ENCODE peak calls at places on chromosomes 13 and 19, in nine cellular contexts. G is NCI-H2107; U is AG04450; N is osteoblast; H is effector memory CD4-positive, alpha-beta T cell; M is activated T-cell treated with anti-CD3 and anti-CD28 coated beads for 1 hour; L is left ventricle myocardium superior; A is activated naive CD8-positive, alpha-beta T cell treated with anti-CD3 and anti-CD28 coated beads for 36 hours; Y is Caki2. E is an unnamed sample.

GRCh38 chr13:62678039-62678438 is 1262.4 kb upstream of the PCDH20 start:
- DNase-seq in G (no peak), U (no peak), N (no peak), H (no peak), M (no peak), L (no peak), A (no peak), Y (no peak), E (no peak)

GRCh38 chr19:32691952-32692726 is 518 bp downstream of the NUDT19 start:
- DNase-seq in G (no peak), U (no peak), N (peak; percentile 93), H (peak; percentile 28), M (peak; percentile 37), L (peak; percentile 81), A (peak; percentile 67), Y (peak; percentile 76), E (peak; percentile 70)

GRCh38 chr13:26964278-26965057 is 203.9 kb upstream of the GPR12 start:
- DNase-seq in G (peak; percentile 41), U (no peak), N (peak; percentile 85), H (no peak), M (no peak), L (peak; percentile 45), A (no peak), Y (peak; percentile 13), E (no peak)

GRCh38 chr13:38417727-38418126 is 68.1 kb downstream of the UFM1 start:
- DNase-seq in G (no peak), U (no peak), N (no peak), H (no peak), M (no peak), L (no peak), A (peak; percentile 2), Y (no peak), E (no peak)

GRCh38 chr19:16153582-16154336 is 10.3 kb downstream of the HSH2D start:
- DNase-seq in G (no peak), U (no peak), N (no peak), H (no peak), M (no peak), L (no peak), A (no peak), Y (peak; percentile 71), E (no peak)

GRCh38 chr13:45341799-45342584 is 1.0 kb upstream of the TPT1 start:
- DNase-seq in G (no peak), U (no peak), N (no peak), H (no peak), M (no peak), L (peak; percentile 38), A (no peak), Y (peak; percentile 83), E (no peak)

GRCh38 chr19:46571495-46571894 is 29.6 kb upstream of the CALM3 start:
- DNase-seq in G (no peak), U (no peak), N (peak; percentile 86), H (no peak), M (no peak), L (no peak), A (peak; percentile 18), Y (peak; percentile 31), E (peak; percentile 29)

GRCh38 chr13:25249001-25249543 is 38.2 kb downstream of the MTMR6 start:
- DNase-seq in G (no peak), U (no peak), N (no peak), H (no peak), M (no peak), L (no peak), A (no peak), Y (peak; percentile 30), E (peak; percentile 41)

GRCh38 chr13:66069570-66069969 is 1160.6 kb downstream of the PCDH9 start:
- DNase-seq in G (no peak), U (no peak), N (no peak), H (no peak), M (no peak), L (no peak), A (no peak), Y (no peak), E (peak; percentile 56)

GRCh38 chr19:41299046-41299754 is 10.8 kb upstream of the CCDC97 start:
- DNase-seq in G (no peak), U (no peak), N (no peak), H (no peak), M (no peak), L (no peak), A (no peak), Y (no peak), E (no peak)

GRCh38 chr19:11191273-11191755 is 6.0 kb downstream of the KANK2 start:
- DNase-seq in G (no peak), U (no peak), N (peak; percentile 99), H (no peak), M (no peak), L (peak; percentile 87), A (no peak), Y (peak; percentile 80), E (peak; percentile 85)

GRCh38 chr19:5990289-5990797 is 12.4 kb upstream of the RANBP3 start:
- DNase-seq in G (no peak), U (no peak), N (peak; percentile 90), H (no peak), M (no peak), L (no peak), A (no peak), Y (peak; percentile 40), E (no peak)

GRCh38 chr19:24166055-24166454 is 79.1 kb downstream of the ZNF254 start:
- DNase-seq in G (no peak), U (no peak), N (no peak), H (no peak), M (no peak), L (no peak), A (no peak), Y (no peak), E (peak; percentile 20)

GRCh38 chr19:48135411-48135810 is 24.8 kb upstream of the PLA2G4C start:
- DNase-seq in G (no peak), U (no peak), N (no peak), H (no peak), M (no peak), L (no peak), A (peak; percentile 18), Y (peak; percentile 42), E (peak; percentile 25)

GRCh38 chr19:6056801-6057650 is 53.3 kb downstream of the RFX2 start:
- DNase-seq in G (no peak), U (peak; percentile 65), N (peak; percentile 96), H (no peak), M (no peak), L (peak; percentile 75), A (no peak), Y (peak; percentile 92), E (peak; percentile 94)

GRCh38 chr13:31765441-31765840 is 26.1 kb downstream of the RXFP2 start:
- DNase-seq in G (no peak), U (peak; percentile 55), N (no peak), H (no peak), M (no peak), L (no peak), A (no peak), Y (no peak), E (peak; percentile 89)

GRCh38 chr19:23409392-23410048 is 14.2 kb upstream of the ZNF91 start:
- DNase-seq in G (no peak), U (no peak), N (no peak), H (no peak), M (no peak), L (no peak), A (no peak), Y (no peak), E (no peak)

GRCh38 chr19:28393574-28394336 is 819.2 kb downstream of the UQCRFS1 start:
- DNase-seq in G (no peak), U (no peak), N (no peak), H (no peak), M (no peak), L (no peak), A (no peak), Y (no peak), E (no peak)

GRCh38 chr13:25963681-25964080 is 88.1 kb downstream of the SHISA2 start:
- DNase-seq in G (no peak), U (no peak), N (no peak), H (no peak), M (no peak), L (no peak), A (no peak), Y (no peak), E (peak; percentile 22)

GRCh38 chr13:48233886-48234488 is 981 bp downstream of the ITM2B start:
- DNase-seq in G (no peak), U (no peak), N (peak; percentile 53), H (no peak), M (no peak), L (no peak), A (no peak), Y (no peak), E (no peak)

GRCh38 chr19:48490980-48491792 is 20.4 kb downstream of the LMTK3 start:
- DNase-seq in G (peak; percentile 48), U (no peak), N (peak; percentile 92), H (peak; percentile 49), M (peak; percentile 55), L (no peak), A (peak; percentile 60), Y (no peak), E (peak; percentile 39)

GRCh38 chr13:96982672-96983071 is 11.6 kb downstream of the OXGR1 start:
- DNase-seq in G (no peak), U (no peak), N (no peak), H (no peak), M (no peak), L (no peak), A (no peak), Y (no peak), E (no peak)

GRCh38 chr19:11530432-11530831 is 1.5 kb upstream of the ECSIT start:
- DNase-seq in G (peak; percentile 52), U (peak; percentile 41), N (peak; percentile 89), H (no peak), M (no peak), L (peak; percentile 83), A (peak; percentile 63), Y (peak; percentile 95), E (peak; percentile 92)

GRCh38 chr13:41802033-41802683 is 158.8 kb downstream of the VWA8 start:
- DNase-seq in G (no peak), U (no peak), N (no peak), H (no peak), M (no peak), L (no peak), A (no peak), Y (no peak), E (no peak)

GRCh38 chr19:3068071-3068470 is 5.8 kb upstream of the TLE5 start:
- DNase-seq in G (no peak), U (no peak), N (no peak), H (no peak), M (no peak), L (no peak), A (no peak), Y (no peak), E (no peak)

GRCh38 chr13:91722267-91722884 is 324.0 kb downstream of the GPC5 start:
- DNase-seq in G (peak; percentile 1), U (no peak), N (peak; percentile 73), H (no peak), M (no peak), L (no peak), A (no peak), Y (no peak), E (peak; percentile 0)

E was measured in foreskin fibroblast.